ENCODE peak calls at places on chromosome 9, in five cellular contexts. One of them, this sample, is unnamed.
A peak's percentile ranks its signal among the peaks of the same experiment; 100 is the strongest.

GRCh38 chr9:91379461-91379860 is 17.7 kb upstream of the AUH start:
- DNase-seq in stomach: no peak
- DNase-seq in effector memory CD4-positive, alpha-beta T cell: no peak
- DNase-seq in IMR-90: no peak
- DNase-seq in CD8-positive, alpha-beta memory T cell: no peak
- DNase-seq in this sample: no peak

GRCh38 chr9:117092582-117092981 is 322.3 kb downstream of the ASTN2 start:
- DNase-seq in stomach: no peak
- DNase-seq in CD8-positive, alpha-beta memory T cell: no peak
- DNase-seq in IMR-90: peak; percentile 35
- DNase-seq in effector memory CD4-positive, alpha-beta T cell: no peak
- DNase-seq in this sample: peak; percentile 52

GRCh38 chr9:2362170-2362569 is 259.4 kb upstream of the VLDLR start:
- DNase-seq in CD8-positive, alpha-beta memory T cell: no peak
- DNase-seq in IMR-90: no peak
- DNase-seq in stomach: no peak
- DNase-seq in effector memory CD4-positive, alpha-beta T cell: no peak
- DNase-seq in this sample: no peak

GRCh38 chr9:100689635-100690034 is 111.8 kb downstream of the CAVIN4 start:
- DNase-seq in stomach: no peak
- DNase-seq in CD8-positive, alpha-beta memory T cell: no peak
- DNase-seq in effector memory CD4-positive, alpha-beta T cell: no peak
- DNase-seq in IMR-90: no peak
- DNase-seq in this sample: no peak

GRCh38 chr9:72315089-72315509 is 49.9 kb downstream of the ZFAND5 start:
- DNase-seq in CD8-positive, alpha-beta memory T cell: no peak
- DNase-seq in stomach: peak; percentile 74
- DNase-seq in IMR-90: peak; percentile 47
- DNase-seq in effector memory CD4-positive, alpha-beta T cell: no peak
- DNase-seq in this sample: peak; percentile 24

GRCh38 chr9:8140557-8140956 is 341.0 kb upstream of the DMAC1 start:
- DNase-seq in IMR-90: no peak
- DNase-seq in CD8-positive, alpha-beta memory T cell: no peak
- DNase-seq in stomach: no peak
- DNase-seq in effector memory CD4-positive, alpha-beta T cell: no peak
- DNase-seq in this sample: no peak

GRCh38 chr9:116144038-116144437 is 9.6 kb upstream of the PAPPA start:
- DNase-seq in IMR-90: peak; percentile 88
- DNase-seq in stomach: no peak
- DNase-seq in effector memory CD4-positive, alpha-beta T cell: no peak
- DNase-seq in CD8-positive, alpha-beta memory T cell: no peak
- DNase-seq in this sample: peak; percentile 43

GRCh38 chr9:107389617-107390071 is 99.9 kb downstream of the KLF4 start:
- DNase-seq in stomach: peak; percentile 78
- DNase-seq in IMR-90: peak; percentile 16
- DNase-seq in effector memory CD4-positive, alpha-beta T cell: no peak
- DNase-seq in CD8-positive, alpha-beta memory T cell: no peak
- DNase-seq in this sample: no peak

GRCh38 chr9:98523231-98523901 is 185.4 kb downstream of the GABBR2 start:
- DNase-seq in effector memory CD4-positive, alpha-beta T cell: no peak
- DNase-seq in CD8-positive, alpha-beta memory T cell: no peak
- DNase-seq in stomach: no peak
- DNase-seq in IMR-90: peak; percentile 62
- DNase-seq in this sample: no peak

GRCh38 chr9:105502276-105502675 is 54.4 kb downstream of the FSD1L start:
- DNase-seq in IMR-90: peak; percentile 41
- DNase-seq in stomach: no peak
- DNase-seq in effector memory CD4-positive, alpha-beta T cell: no peak
- DNase-seq in CD8-positive, alpha-beta memory T cell: no peak
- DNase-seq in this sample: no peak

GRCh38 chr9:126708178-126708577 is 94.5 kb downstream of the LMX1B start:
- DNase-seq in CD8-positive, alpha-beta memory T cell: no peak
- DNase-seq in effector memory CD4-positive, alpha-beta T cell: no peak
- DNase-seq in IMR-90: no peak
- DNase-seq in stomach: peak; percentile 5
- DNase-seq in this sample: no peak

GRCh38 chr9:75866273-75866871 is 24.1 kb upstream of the PCSK5 start:
- DNase-seq in IMR-90: peak; percentile 44
- DNase-seq in stomach: peak; percentile 29
- DNase-seq in effector memory CD4-positive, alpha-beta T cell: no peak
- DNase-seq in CD8-positive, alpha-beta memory T cell: no peak
- DNase-seq in this sample: no peak

GRCh38 chr9:76458903-76459690 is at the start of gene GCNT1:
- DNase-seq in IMR-90: peak; percentile 60
- DNase-seq in CD8-positive, alpha-beta memory T cell: peak; percentile 85
- DNase-seq in stomach: peak; percentile 96
- DNase-seq in effector memory CD4-positive, alpha-beta T cell: peak; percentile 84
- DNase-seq in this sample: peak; percentile 87

GRCh38 chr9:29212590-29213373 is 1639.5 kb upstream of the C9orf72 start:
- DNase-seq in effector memory CD4-positive, alpha-beta T cell: no peak
- DNase-seq in CD8-positive, alpha-beta memory T cell: no peak
- DNase-seq in stomach: peak; percentile 50
- DNase-seq in IMR-90: no peak
- DNase-seq in this sample: peak; percentile 44

GRCh38 chr9:127451681-127452480 is 571 bp downstream of the LRSAM1 start:
- DNase-seq in stomach: peak; percentile 44
- DNase-seq in effector memory CD4-positive, alpha-beta T cell: peak; percentile 14
- DNase-seq in CD8-positive, alpha-beta memory T cell: peak; percentile 27
- DNase-seq in IMR-90: peak; percentile 57
- DNase-seq in this sample: peak; percentile 75

DNA sequence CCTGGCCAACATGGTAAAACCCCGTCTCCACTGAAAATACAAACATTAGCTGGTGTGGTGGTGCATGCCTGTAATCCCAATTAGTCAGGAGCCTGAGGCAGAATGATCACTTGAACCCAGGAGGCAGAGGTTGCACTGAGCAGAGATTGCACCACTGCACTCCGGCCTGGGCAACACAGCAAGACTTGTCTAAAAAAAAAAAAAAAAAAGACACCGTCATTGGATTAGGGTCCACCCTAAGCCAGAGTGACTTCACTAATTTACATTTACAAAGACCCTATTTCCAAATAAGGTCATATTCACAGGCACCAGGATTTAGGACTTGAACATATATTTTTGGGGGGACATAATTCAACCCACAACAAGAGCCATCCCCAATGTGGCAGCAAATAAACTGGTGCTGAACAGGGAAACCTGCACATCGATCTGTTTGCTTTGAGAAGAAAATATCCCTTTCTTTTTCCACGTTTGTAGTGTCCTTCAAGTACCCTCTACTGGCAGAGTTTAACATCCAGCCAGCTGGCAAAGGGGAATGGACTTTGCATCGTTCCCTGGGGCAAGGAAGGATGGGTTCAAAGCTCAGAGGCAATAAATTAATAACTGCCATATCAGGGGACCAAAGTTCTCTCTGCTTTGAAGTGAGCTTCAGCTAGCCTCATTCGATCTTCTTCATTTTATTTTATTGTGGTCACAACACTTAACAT is 3.7 kb upstream of the DNAJC25 start:
- DNase-seq in IMR-90: no peak
- DNase-seq in stomach: no peak
- DNase-seq in CD8-positive, alpha-beta memory T cell: no peak
- DNase-seq in effector memory CD4-positive, alpha-beta T cell: no peak
- DNase-seq in this sample: no peak
- H3K4me1 ChIP-seq in IMR-90: no peaks in the 10 kb centered on the region
- H3K4me1 ChIP-seq in stomach: peaks cover 15% of the 10 kb centered on the region
- H3K4me1 ChIP-seq in CD8-positive, alpha-beta memory T cell: peaks cover 12% of the 10 kb centered on the region
- H3K4me1 ChIP-seq in effector memory CD4-positive, alpha-beta T cell: peaks cover 13% of the 10 kb centered on the region
- H3K4me1 ChIP-seq in this sample: peaks cover 26% of the 10 kb centered on the region

GRCh38 chr9:114811969-114812636 is 6.3 kb upstream of the TNFSF15 start:
- DNase-seq in effector memory CD4-positive, alpha-beta T cell: no peak
- DNase-seq in stomach: no peak
- DNase-seq in IMR-90: no peak
- DNase-seq in CD8-positive, alpha-beta memory T cell: no peak
- DNase-seq in this sample: no peak

GRCh38 chr9:114811301-114811700 is 5.5 kb upstream of the TNFSF15 start:
- DNase-seq in effector memory CD4-positive, alpha-beta T cell: no peak
- DNase-seq in CD8-positive, alpha-beta memory T cell: no peak
- DNase-seq in IMR-90: no peak
- DNase-seq in stomach: peak; percentile 33
- DNase-seq in this sample: no peak

GRCh38 chr9:114810614-114811013 is 4.8 kb upstream of the TNFSF15 start:
- DNase-seq in IMR-90: no peak
- DNase-seq in effector memory CD4-positive, alpha-beta T cell: no peak
- DNase-seq in stomach: no peak
- DNase-seq in CD8-positive, alpha-beta memory T cell: no peak
- DNase-seq in this sample: no peak

DNA sequence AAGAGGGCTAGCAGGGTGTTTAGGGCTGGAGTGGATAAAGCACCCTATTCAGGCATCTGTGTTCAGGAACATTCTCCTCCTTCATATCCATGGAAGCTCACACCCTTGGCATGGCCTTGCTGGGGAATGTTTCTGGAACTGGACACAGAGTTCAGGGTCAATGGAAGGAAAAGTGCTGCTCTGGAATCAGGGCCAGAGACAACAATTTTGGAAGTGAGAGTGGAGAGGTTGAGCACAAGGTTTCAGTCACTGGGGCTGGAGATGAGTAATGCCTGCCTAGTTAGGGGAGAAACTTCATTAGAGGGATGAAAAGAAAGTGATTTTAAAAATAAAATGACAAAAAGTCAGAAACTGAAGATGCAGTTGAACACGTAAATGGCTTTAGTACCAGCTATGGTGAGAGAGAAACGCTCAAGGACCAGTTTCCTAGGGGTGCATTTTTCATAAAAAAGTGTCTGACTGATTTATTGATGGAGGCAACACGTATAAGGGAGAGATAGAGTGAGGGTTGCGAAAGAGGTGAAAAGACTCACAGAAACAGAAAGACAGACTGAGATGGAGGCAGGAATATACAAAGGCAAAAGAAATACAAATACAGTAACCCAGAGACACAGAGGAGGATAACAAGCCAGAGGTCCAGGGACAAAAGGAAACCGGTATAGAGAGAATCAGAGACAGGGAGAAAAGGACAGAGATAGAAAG is 8.0 kb upstream of the TNFSF15 start:
- DNase-seq in effector memory CD4-positive, alpha-beta T cell: no peak
- DNase-seq in stomach: no peak
- DNase-seq in CD8-positive, alpha-beta memory T cell: no peak
- DNase-seq in IMR-90: no peak
- DNase-seq in this sample: no peak
- H3K4me1 ChIP-seq in effector memory CD4-positive, alpha-beta T cell: no peaks in the 10 kb centered on the region
- H3K4me1 ChIP-seq in stomach: no peaks in the 10 kb centered on the region
- H3K4me1 ChIP-seq in CD8-positive, alpha-beta memory T cell: no peaks in the 10 kb centered on the region
- H3K4me1 ChIP-seq in IMR-90: no peaks in the 10 kb centered on the region
- H3K4me1 ChIP-seq in this sample: no peaks in the 10 kb centered on the region

GRCh38 chr9:14097666-14098065 is 216.3 kb downstream of the NFIB start:
- DNase-seq in stomach: no peak
- DNase-seq in effector memory CD4-positive, alpha-beta T cell: no peak
- DNase-seq in CD8-positive, alpha-beta memory T cell: no peak
- DNase-seq in IMR-90: no peak
- DNase-seq in this sample: no peak
- H3K4me1 ChIP-seq in stomach: peaks cover 14% of the 10 kb centered on the region
- H3K4me1 ChIP-seq in effector memory CD4-positive, alpha-beta T cell: no peaks in the 10 kb centered on the region
- H3K4me1 ChIP-seq in CD8-positive, alpha-beta memory T cell: no peaks in the 10 kb centered on the region
- H3K4me1 ChIP-seq in IMR-90: no peaks in the 10 kb centered on the region
- H3K4me1 ChIP-seq in this sample: peaks cover 41% of the 10 kb centered on the region

DNA sequence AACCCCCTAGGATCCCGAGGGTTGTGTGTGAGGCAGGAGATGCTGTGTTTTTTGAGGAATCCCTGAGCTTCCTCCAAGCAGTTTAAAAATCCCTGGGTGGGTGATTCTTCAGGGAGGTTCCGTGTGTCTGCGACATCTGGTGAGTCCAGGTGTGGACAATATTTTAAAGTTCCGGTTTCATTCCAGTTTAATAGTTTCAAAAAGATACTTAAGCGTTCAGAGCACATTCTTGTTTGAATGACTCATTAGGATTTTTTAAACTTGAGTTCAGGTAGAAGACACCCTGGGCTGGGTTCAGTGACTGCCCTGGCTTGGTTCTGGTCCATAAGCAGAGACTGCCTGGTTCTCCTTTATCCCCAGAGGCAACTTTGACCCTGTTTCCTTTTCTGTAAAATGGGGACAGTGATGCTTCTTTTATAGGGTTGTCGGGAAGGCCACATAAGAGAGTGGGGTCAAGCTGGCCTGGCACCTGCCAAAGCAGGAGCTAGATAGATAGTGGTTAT is 119.2 kb downstream of the RGS3 start:
- DNase-seq in effector memory CD4-positive, alpha-beta T cell: no peak
- DNase-seq in stomach: no peak
- DNase-seq in IMR-90: no peak
- DNase-seq in CD8-positive, alpha-beta memory T cell: no peak
- DNase-seq in this sample: no peak
- H3K4me1 ChIP-seq in effector memory CD4-positive, alpha-beta T cell: peaks cover 44% of the 10 kb centered on the region
- H3K4me1 ChIP-seq in stomach: peaks cover 52% of the 10 kb centered on the region
- H3K4me1 ChIP-seq in IMR-90: peaks cover 34% of the 10 kb centered on the region
- H3K4me1 ChIP-seq in CD8-positive, alpha-beta memory T cell: peaks cover 53% of the 10 kb centered on the region
- H3K4me1 ChIP-seq in this sample: peaks cover 32% of the 10 kb centered on the region

DNA sequence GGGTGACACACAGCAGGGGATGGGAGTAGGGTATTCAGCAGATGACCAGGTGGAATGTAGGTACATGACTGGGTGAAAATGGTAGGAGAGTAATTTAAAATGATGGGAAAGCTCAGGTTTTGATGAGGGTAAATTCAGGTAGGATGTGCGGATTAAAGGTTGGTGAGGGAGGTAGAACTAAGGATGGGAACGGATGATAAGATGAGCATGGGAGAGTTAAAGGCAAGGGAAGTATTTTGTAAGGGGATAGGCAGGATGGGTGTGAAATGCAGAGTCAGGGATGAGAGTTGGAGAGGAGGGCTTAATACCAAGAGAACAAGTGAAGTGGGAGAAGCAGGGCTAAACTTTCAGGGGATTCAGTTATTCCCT is 1.5 kb downstream of the TLN1 start:
- DNase-seq in effector memory CD4-positive, alpha-beta T cell: no peak
- DNase-seq in stomach: no peak
- DNase-seq in IMR-90: no peak
- DNase-seq in CD8-positive, alpha-beta memory T cell: no peak
- DNase-seq in this sample: no peak
- H3K4me1 ChIP-seq in effector memory CD4-positive, alpha-beta T cell: peaks cover 57% of the 10 kb centered on the region
- H3K4me1 ChIP-seq in stomach: peaks cover 64% of the 10 kb centered on the region
- H3K4me1 ChIP-seq in IMR-90: peaks cover 25% of the 10 kb centered on the region
- H3K4me1 ChIP-seq in CD8-positive, alpha-beta memory T cell: peaks cover 68% of the 10 kb centered on the region
- H3K4me1 ChIP-seq in this sample: peaks cover 54% of the 10 kb centered on the region

GRCh38 chr9:38019731-38020130 is 49.3 kb downstream of the SHB start:
- DNase-seq in effector memory CD4-positive, alpha-beta T cell: no peak
- DNase-seq in CD8-positive, alpha-beta memory T cell: no peak
- DNase-seq in stomach: no peak
- DNase-seq in IMR-90: peak; percentile 44
- DNase-seq in this sample: no peak
- H3K4me1 ChIP-seq in effector memory CD4-positive, alpha-beta T cell: no peaks in the 10 kb centered on the region
- H3K4me1 ChIP-seq in CD8-positive, alpha-beta memory T cell: no peaks in the 10 kb centered on the region
- H3K4me1 ChIP-seq in stomach: peaks cover 71% of the 10 kb centered on the region
- H3K4me1 ChIP-seq in IMR-90: peaks cover 59% of the 10 kb centered on the region
- H3K4me1 ChIP-seq in this sample: peaks cover 91% of the 10 kb centered on the region

DNA sequence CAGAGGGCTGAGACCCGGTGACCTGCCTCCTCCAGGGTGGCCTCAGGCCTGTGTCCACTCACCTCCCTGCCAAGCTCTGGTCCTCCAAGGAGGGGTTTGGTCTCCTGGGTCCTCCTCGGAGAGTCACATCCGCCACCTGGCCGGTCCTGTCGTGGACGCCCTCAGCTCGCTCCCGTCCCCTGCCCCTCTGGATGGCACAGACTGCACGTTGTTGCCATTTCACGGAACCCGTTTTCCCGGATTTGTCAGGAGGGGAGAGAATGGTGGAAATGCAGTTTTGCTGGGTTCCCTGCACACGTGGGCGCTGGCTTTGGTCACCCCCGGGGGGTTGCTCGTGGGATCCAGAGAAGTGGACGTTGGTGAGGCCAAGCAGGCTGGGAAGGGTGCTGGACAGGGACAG is 62.7 kb downstream of the RXRA start:
- DNase-seq in IMR-90: no peak
- DNase-seq in effector memory CD4-positive, alpha-beta T cell: no peak
- DNase-seq in stomach: no peak
- DNase-seq in CD8-positive, alpha-beta memory T cell: no peak
- DNase-seq in this sample: no peak
- H3K4me1 ChIP-seq in IMR-90: peaks cover 23% of the 10 kb centered on the region
- H3K4me1 ChIP-seq in effector memory CD4-positive, alpha-beta T cell: peaks cover 39% of the 10 kb centered on the region
- H3K4me1 ChIP-seq in stomach: peaks cover 96% of the 10 kb centered on the region
- H3K4me1 ChIP-seq in CD8-positive, alpha-beta memory T cell: peaks cover 43% of the 10 kb centered on the region
- H3K4me1 ChIP-seq in this sample: peaks cover 42% of the 10 kb centered on the region